ENCODE peak calls at places on chromosomes 2 and 18, in eight cellular contexts. I is left ventricle myocardium inferior; N is body of pancreas; T is uterus; Q is cardiac muscle cell; A is right lobe of liver; K is tibial artery; U is CD8-positive, alpha-beta T cell. B is an unnamed sample. For H3K4me1, the result is how much of the 10 kb centered on the place peaks cover.

GRCh38 chr2:98910349-98911125 is 25.5 kb downstream of the CRACDL start:
- DNase-seq in I (no peak), T (no peak), Q (no peak), A (no peak), U (no peak), K (peak), N (no peak), B (no peak)

GRCh38 chr2:71340176-71340575 is 8.6 kb downstream of the ZNF638 start:
- DNase-seq in K (no peak), Q (no peak), I (no peak), N (no peak), A (no peak), T (no peak), U (no peak), B (no peak)

GRCh38 chr18:29147944-29148343 is 971.0 kb upstream of the CDH2 start:
- DNase-seq in U (no peak), I (no peak), K (no peak), T (no peak), Q (peak), N (no peak), A (no peak), B (peak)

GRCh38 chr18:65544701-65545100 is 206.1 kb upstream of the CDH7 start:
- DNase-seq in U (no peak), A (no peak), N (no peak), T (no peak), Q (no peak), K (no peak), I (no peak), B (no peak)

GRCh38 chr2:215299337-215299859 is 12.5 kb upstream of the ATIC start:
- DNase-seq in N (no peak), U (no peak), K (no peak), T (no peak), Q (peak), A (no peak), I (no peak), B (no peak)

GRCh38 chr2:231007159-231008045 is 11.5 kb downstream of the SPATA3 start:
- DNase-seq in N (no peak), A (no peak), I (no peak), K (no peak), U (no peak), Q (no peak), T (no peak), B (no peak)

GRCh38 chr2:238928520-238929241 is 80.8 kb downstream of the TWIST2 start:
- DNase-seq in Q (no peak), I (no peak), K (peak), N (peak), T (peak), A (peak), U (no peak), B (no peak)

GRCh38 chr2:9240745-9241144 is 34.1 kb downstream of the ASAP2 start:
- DNase-seq in U (no peak), A (no peak), T (no peak), Q (no peak), K (no peak), N (no peak), I (no peak), B (no peak)

GRCh38 chr18:63523660-63524059 is 18.5 kb upstream of the SERPINB12 start:
- DNase-seq in A (no peak), Q (no peak), U (no peak), T (no peak), I (no peak), N (no peak), K (no peak), B (no peak)

GRCh38 chr18:7728297-7728696 is 161.2 kb downstream of the PTPRM start:
- DNase-seq in A (no peak), I (no peak), N (no peak), K (no peak), U (no peak), Q (no peak), T (no peak), B (no peak)

GRCh38 chr2:68426885-68427579 is 40.1 kb downstream of the FBXO48 start:
- DNase-seq in K (no peak), U (no peak), Q (no peak), N (no peak), A (no peak), I (no peak), T (no peak), B (no peak)

GRCh38 chr2:64874593-64874992 is 114.6 kb upstream of the SLC1A4 start:
- DNase-seq in T (no peak), N (no peak), A (no peak), K (no peak), U (no peak), Q (no peak), I (no peak), B (no peak)

GRCh38 chr18:28855524-28855923 is 678.6 kb upstream of the CDH2 start:
- DNase-seq in N (no peak), K (no peak), U (no peak), Q (no peak), A (no peak), I (no peak), T (no peak), B (no peak)

GRCh38 chr2:216596234-216596985 is 36.8 kb upstream of the IGFBP2 start:
- DNase-seq in U (no peak), K (no peak), A (no peak), T (no peak), Q (no peak), N (no peak), I (no peak), B (peak)

GRCh38 chr2:234676859-234677450 is 180.1 kb upstream of the ARL4C start:
- DNase-seq in Q (no peak), I (no peak), T (no peak), A (no peak), N (no peak), K (no peak), U (no peak), B (no peak)

GRCh38 chr2:187924293-187924692 is 367.4 kb upstream of the GULP1 start:
- DNase-seq in K (no peak), Q (no peak), A (no peak), N (no peak), I (no peak), U (no peak), T (no peak), B (no peak)

GRCh38 chr18:75478996-75479870 is 51.7 kb upstream of the SMIM21 start:
- DNase-seq in A (no peak), N (no peak), Q (peak), K (no peak), I (no peak), U (no peak), T (peak), B (no peak)

GRCh38 chr2:230128943-230129342 is 60.2 kb upstream of the SLC16A14 start:
- DNase-seq in T (peak), N (peak), U (no peak), I (no peak), Q (no peak), A (no peak), K (no peak), B (no peak)

GRCh38 chr2:150878347-150878746 is 383.3 kb downstream of the RBM43 start:
- DNase-seq in K (no peak), U (no peak), A (no peak), I (no peak), T (no peak), Q (no peak), N (no peak), B (no peak)

GRCh38 chr2:95204396-95204795 is 2.9 kb upstream of the ZNF892 start:
- DNase-seq in U (no peak), N (no peak), K (no peak), T (no peak), Q (no peak), I (no peak), A (no peak), B (no peak)

DNA sequence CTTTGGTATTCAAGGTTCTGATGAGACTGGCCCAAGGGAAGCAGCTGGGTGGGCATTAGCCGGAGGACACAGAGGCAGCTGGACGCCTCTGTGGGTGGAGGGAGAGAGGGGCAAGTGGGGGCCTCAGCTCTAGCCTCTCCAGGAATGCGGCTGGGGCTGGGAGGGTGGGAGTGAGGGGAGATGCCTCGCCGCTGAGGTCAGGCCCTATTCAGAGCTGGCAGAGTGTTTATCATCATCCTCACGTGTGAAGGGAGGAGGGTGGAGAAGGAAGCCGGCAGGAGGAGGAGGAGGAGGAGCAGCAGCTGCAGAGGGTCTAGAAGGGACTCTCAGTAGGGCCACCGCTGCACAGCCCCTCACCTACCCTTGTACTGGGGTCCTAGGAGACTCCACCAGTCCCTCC is 43.1 kb downstream of the TNS1 start:
- DNase-seq in T (peak), K (peak), I (no peak), N (no peak), Q (peak), U (no peak), A (no peak), B (no peak)
- H3K4me1 ChIP-seq in T (under half), K (under half), I (half or more), N (under half), Q (under half), U (under half), A (under half), B (under half)

GRCh38 chr2:74368499-74368898 is 11.6 kb downstream of the DCTN1 start:
- DNase-seq in K (no peak), T (no peak), I (no peak), Q (no peak), A (no peak), N (no peak), U (no peak), B (no peak)
- TF ChIP-seq CTCF in K (no peak), T (no peak), I (no peak), Q (no peak), A (no peak), N (no peak), U (no peak), B (no peak)

GRCh38 chr2:217922101-217923006 is 80.4 kb downstream of the TNS1 start:
- DNase-seq in T (peak), I (peak), A (peak), U (no peak), N (peak), Q (no peak), K (peak), B (peak)

GRCh38 chr2:217918220-217919024 is 84.4 kb downstream of the TNS1 start:
- DNase-seq in U (no peak), N (peak), T (no peak), K (peak), Q (no peak), I (no peak), A (no peak), B (peak)

GRCh38 chr2:217920879-217921603 is 81.8 kb downstream of the TNS1 start:
- DNase-seq in U (no peak), N (peak), A (peak), I (peak), Q (peak), K (peak), T (no peak), B (peak)

GRCh38 chr2:217919204-217919603 is 83.6 kb downstream of the TNS1 start:
- DNase-seq in T (no peak), K (no peak), A (no peak), I (no peak), Q (no peak), U (no peak), N (no peak), B (no peak)

GRCh38 chr2:217919781-217920351 is 82.9 kb downstream of the TNS1 start:
- DNase-seq in I (peak), N (peak), A (peak), T (peak), U (no peak), K (peak), Q (no peak), B (no peak)
- H3K4me1 ChIP-seq in I (half or more), N (half or more), A (under half), T (under half), U (under half), K (under half), Q (half or more), B (under half)

DNA sequence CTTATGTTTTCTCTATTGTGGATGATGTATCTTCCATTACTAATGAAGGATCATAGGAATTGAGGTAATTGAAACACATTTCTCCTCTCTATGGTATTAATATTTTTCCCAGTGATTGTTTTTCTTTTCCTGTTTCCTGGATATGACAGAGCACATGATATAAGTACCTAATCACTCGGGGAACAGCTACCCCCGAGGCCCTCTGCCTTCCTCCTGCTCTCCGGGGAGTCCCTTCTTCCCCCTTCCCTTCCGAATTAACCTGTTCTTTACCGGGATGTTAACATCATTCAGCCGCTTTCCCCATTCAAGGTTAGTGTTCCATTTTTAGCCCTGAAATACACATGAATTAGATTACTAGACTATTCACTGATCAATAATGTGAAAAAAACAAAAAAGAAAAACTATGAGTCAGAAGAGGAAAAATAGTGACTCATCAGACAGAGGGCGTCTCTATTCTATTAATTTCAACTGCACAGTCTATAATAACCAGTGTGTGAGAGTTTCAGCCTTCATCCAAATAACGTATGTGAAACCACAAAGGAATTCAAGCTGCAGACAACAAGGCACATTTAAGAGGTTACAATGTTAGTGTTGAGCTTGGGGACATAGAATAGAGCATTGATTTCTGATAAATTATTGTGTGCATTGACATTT is 450.8 kb downstream of the DLGAP1 start:
- DNase-seq in T (no peak), U (no peak), A (no peak), N (no peak), K (no peak), Q (no peak), I (no peak), B (no peak)
- TF ChIP-seq CTCF in T (no peak), U (no peak), A (no peak), N (no peak), K (no peak), Q (no peak), I (no peak), B (no peak)

DNA sequence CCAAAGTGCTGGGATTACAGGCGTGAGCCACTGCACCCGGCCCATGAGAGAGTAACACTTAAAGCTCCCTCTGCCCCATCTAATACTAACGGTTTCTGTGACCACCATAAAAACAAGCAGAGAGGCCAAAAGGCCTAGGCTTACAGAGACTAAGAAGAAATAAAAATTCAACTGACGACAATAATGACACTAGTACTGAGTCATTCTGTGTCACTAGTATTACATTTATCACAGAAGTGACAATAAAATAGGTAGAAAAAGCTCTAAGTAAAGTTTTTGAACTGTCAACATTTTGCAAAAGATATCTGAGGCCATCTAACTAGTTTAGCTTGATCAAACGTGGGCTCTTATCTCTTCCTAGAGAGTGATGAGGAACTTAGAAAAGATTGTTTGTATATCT is 35.7 kb downstream of the AP1S3 start:
- DNase-seq in T (no peak), K (no peak), A (no peak), U (no peak), Q (no peak), N (no peak), I (no peak), B (no peak)
- H3K4me1 ChIP-seq in T (under half), K (under half), A (under half), U (under half), Q (under half), N (under half), I (under half), B (under half)

GRCh38 chr2:18455256-18455862 is 105.1 kb downstream of the RDH14 start:
- DNase-seq in I (no peak), A (no peak), U (no peak), N (peak), Q (peak), K (no peak), T (no peak), B (peak)
- TF ChIP-seq CTCF in I (peak), A (no peak), U (no peak), N (no peak), Q (peak), K (peak), T (peak), B (peak)

B was measured in BE2C.